ENCODE peak calls at places on chromosomes 3 and 15, in ten cellular contexts. T is astrocyte of the spinal cord, H is NCI-H1092, W is type B pancreatic cell, S is iris pigment epithelial cell, G is IMR-90, L is T-helper 1 cell, I is EL, Q is pancreas, K is fibroblast of the aortic adventitia. V is an unnamed sample.

GRCh38 chr3:29871087-29871486 is 590.2 kb downstream of the RBMS3 start:
- DNase-seq in T (no peak), H (no peak), W (no peak), S (no peak), G (no peak), L (no peak), I (peak; percentile 1), Q (no peak), K (no peak), V (no peak)

GRCh38 chr3:152104847-152105415 is 163.8 kb upstream of the MBNL1 start:
- DNase-seq in T (no peak), H (no peak), W (no peak), S (no peak), G (no peak), L (no peak), I (no peak), Q (no peak), K (no peak), V (no peak)

GRCh38 chr3:38620236-38620635 is 29.3 kb downstream of the SCN5A start:
- DNase-seq in T (peak; percentile 3), H (no peak), W (no peak), S (peak; percentile 45), G (peak; percentile 37), L (no peak), I (no peak), Q (no peak), K (peak; percentile 34), V (no peak)

GRCh38 chr15:39242345-39242744 is 338.5 kb upstream of the THBS1 start:
- DNase-seq in T (peak; percentile 85), H (no peak), W (no peak), S (peak; percentile 33), G (peak; percentile 47), L (no peak), I (peak; percentile 81), Q (no peak), K (peak; percentile 87), V (no peak)

GRCh38 chr3:178386880-178387279 is 149.4 kb upstream of the KCNMB2 start:
- DNase-seq in T (no peak), H (no peak), W (no peak), S (no peak), G (no peak), L (no peak), I (no peak), Q (no peak), K (no peak), V (no peak)

GRCh38 chr3:133464573-133464972 is 64.7 kb downstream of the BFSP2 start:
- DNase-seq in T (peak; percentile 61), H (no peak), W (no peak), S (peak; percentile 42), G (peak; percentile 56), L (no peak), I (peak; percentile 44), Q (no peak), K (peak; percentile 64), V (no peak)

GRCh38 chr3:23740517-23741402 is 65.0 kb upstream of the UBE2E1 start:
- DNase-seq in T (peak; percentile 29), H (no peak), W (no peak), S (peak; percentile 44), G (no peak), L (no peak), I (peak; percentile 25), Q (no peak), K (peak; percentile 46), V (no peak)

GRCh38 chr3:133592843-133593242 is 19.4 kb downstream of the CDV3 start:
- DNase-seq in T (no peak), H (no peak), W (no peak), S (no peak), G (no peak), L (no peak), I (no peak), Q (no peak), K (no peak), V (no peak)

GRCh38 chr3:13513051-13513912 is 33.2 kb downstream of the HDAC11 start:
- DNase-seq in T (peak; percentile 18), H (no peak), W (no peak), S (no peak), G (peak; percentile 17), L (no peak), I (peak; percentile 51), Q (no peak), K (peak; percentile 68), V (no peak)

GRCh38 chr3:13896473-13897154 is 16.7 kb upstream of the WNT7A start:
- DNase-seq in T (peak; percentile 51), H (peak; percentile 34), W (peak; percentile 62), S (peak; percentile 71), G (peak; percentile 54), L (peak; percentile 46), I (peak; percentile 68), Q (peak; percentile 39), K (peak; percentile 74), V (no peak)

GRCh38 chr3:6861989-6862879 is 1.3 kb downstream of the GRM7 start:
- DNase-seq in T (no peak), H (no peak), W (no peak), S (no peak), G (no peak), L (no peak), I (no peak), Q (no peak), K (no peak), V (no peak)